ENCODE peak calls at places on chromosomes 2 and 18, in four cellular contexts. X is SK-N-SH, U is H1, Y is K562. O is an unnamed sample.

GRCh38 chr18:79542876-79543750 is 136.5 kb upstream of the CTDP1 start:
- DNase-seq in X (no peak), U (no peak), Y (no peak), O (no peak)

GRCh38 chr2:42949125-42949524 is 156.7 kb upstream of the HAAO start:
- DNase-seq in X (no peak), U (no peak), Y (no peak), O (no peak)

GRCh38 chr18:8610442-8610801 is 1.2 kb downstream of the RAB12 start:
- DNase-seq in X (peak), U (no peak), Y (no peak), O (no peak)

GRCh38 chr2:111522231-111522768 is 361.7 kb downstream of the ANAPC1 start:
- DNase-seq in X (no peak), U (no peak), Y (no peak), O (no peak)

GRCh38 chr18:24112874-24113615 is 25.8 kb upstream of the CABYR start:
- DNase-seq in X (no peak), U (no peak), Y (no peak), O (no peak)

GRCh38 chr18:62537042-62537894 is 14.4 kb downstream of the ZCCHC2 start:
- DNase-seq in X (no peak), U (no peak), Y (no peak), O (no peak)

GRCh38 chr2:144890828-144891227 is 370.9 kb upstream of the ZEB2 start:
- DNase-seq in X (peak), U (no peak), Y (no peak), O (no peak)

GRCh38 chr2:27967076-27967475 is 76.5 kb downstream of the BABAM2 start:
- DNase-seq in X (no peak), U (no peak), Y (no peak), O (no peak)

GRCh38 chr2:105857076-105857740 is 112.5 kb downstream of the NCK2 start:
- DNase-seq in X (no peak), U (no peak), Y (no peak), O (no peak)

GRCh38 chr2:115739574-115739973 is 1297.1 kb downstream of the DPP10 start:
- DNase-seq in X (no peak), U (peak), Y (no peak), O (peak)

GRCh38 chr2:128301501-128301966 is 17.1 kb downstream of the HS6ST1 start:
- DNase-seq in X (no peak), U (no peak), Y (no peak), O (no peak)

GRCh38 chr2:98522854-98523253 is 78.2 kb downstream of the INPP4A start:
- DNase-seq in X (no peak), U (no peak), Y (no peak), O (no peak)

GRCh38 chr2:99595373-99595772 is 105.6 kb upstream of the REV1 start:
- DNase-seq in X (no peak), U (no peak), Y (no peak), O (no peak)

GRCh38 chr2:99600929-99601680 is 111.3 kb upstream of the REV1 start:
- DNase-seq in X (peak), U (no peak), Y (no peak), O (no peak)

GRCh38 chr2:99593692-99594427 is 104.0 kb upstream of the REV1 start:
- DNase-seq in X (no peak), U (no peak), Y (no peak), O (no peak)

GRCh38 chr2:99598435-99598834 is 108.6 kb upstream of the REV1 start:
- DNase-seq in X (no peak), U (no peak), Y (no peak), O (peak)

GRCh38 chr2:99597616-99598015 is 107.8 kb upstream of the REV1 start:
- DNase-seq in X (no peak), U (no peak), Y (no peak), O (no peak)
- TF ChIP-seq TEAD4 in X (no peak), U (no peak), Y (no peak), O (no peak)

GRCh38 chr2:229725716-229726346 is 11.5 kb upstream of the DNER start:
- DNase-seq in X (no peak), U (no peak), Y (no peak), O (no peak)
- TF ChIP-seq TEAD4 in X (no peak), U (no peak), Y (no peak), O (no peak)

GRCh38 chr2:30147196-30147714 is 448 bp downstream of the YPEL5 start:
- DNase-seq in X (no peak), U (no peak), Y (peak), O (peak)
- TF ChIP-seq TEAD4 in X (no peak), U (no peak), Y (no peak), O (no peak)

GRCh38 chr2:44931177-44931795 is 10.2 kb upstream of the SIX3 start:
- DNase-seq in X (no peak), U (no peak), Y (no peak), O (no peak)
- TF ChIP-seq TEAD4 in X (no peak), U (no peak), Y (no peak), O (no peak)

DNA sequence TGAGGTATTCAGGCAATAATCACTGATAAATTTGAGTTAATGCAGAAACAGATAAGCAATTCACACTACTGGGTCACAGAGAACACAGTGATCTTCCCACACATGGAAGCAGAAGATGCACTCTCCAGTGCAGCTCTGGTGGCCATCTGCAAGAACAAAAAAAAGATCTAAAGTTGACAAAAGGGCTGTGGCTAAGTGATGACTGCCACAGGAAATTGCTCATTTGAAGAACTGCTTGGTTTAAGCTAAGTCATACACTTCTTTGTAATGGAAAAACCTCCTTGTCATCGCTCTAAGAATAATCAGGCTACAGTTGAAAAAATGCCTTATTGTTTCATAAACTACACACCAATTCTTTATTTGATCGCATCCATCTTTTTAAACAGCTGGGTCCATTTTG is 115.1 kb downstream of the DTNB start:
- DNase-seq in X (no peak), U (no peak), Y (no peak), O (no peak)
- TF ChIP-seq TEAD4 in X (peak), U (no peak), Y (no peak), O (no peak)

O was measured in WTC11.